ENCODE peak calls at places on chromosomes 2 and 18, in five cellular contexts. D is HFF-Myc, A is fibroblast of mammary gland, U is keratinocyte, E is foreskin fibroblast. C is an unnamed sample.

GRCh38 chr2:152942940-152943440 is 224.6 kb downstream of the ARL6IP6 start:
- DNase-seq in E (no peak), D (no peak), A (no peak), U (no peak), C (no peak)

GRCh38 chr2:73939419-73939818 is 12.7 kb downstream of the DGUOK start:
- DNase-seq in U (peak), D (no peak), A (peak), E (peak), C (peak)

GRCh38 chr2:241559489-241560180 is 1.1 kb downstream of the BOK start:
- DNase-seq in E (peak), A (peak), U (no peak), D (no peak), C (peak)

GRCh38 chr2:59025157-59025757 is 784.1 kb upstream of the FANCL start:
- DNase-seq in E (no peak), U (no peak), A (peak), D (peak), C (peak)

GRCh38 chr2:12048551-12048950 is 302.1 kb downstream of the LPIN1 start:
- DNase-seq in U (no peak), D (no peak), A (no peak), E (no peak), C (no peak)

GRCh38 chr2:46470114-46470628 is 9.2 kb upstream of the TMEM247 start:
- DNase-seq in U (no peak), A (no peak), E (no peak), D (no peak), C (no peak)

GRCh38 chr2:70596739-70597138 is 43.1 kb upstream of the TGFA start:
- DNase-seq in E (peak), D (peak), A (no peak), U (no peak), C (peak)

GRCh38 chr2:202238234-202239197 is at the start of gene SUMO1:
- DNase-seq in A (peak), D (peak), U (peak), E (peak), C (peak)

GRCh38 chr2:10668402-10669012 is 21.3 kb downstream of the NOL10 start:
- DNase-seq in A (peak), E (peak), D (peak), U (peak), C (peak)

GRCh38 chr2:205898744-205899143 is 187.2 kb downstream of the INO80D start:
- DNase-seq in D (no peak), E (no peak), U (no peak), A (no peak), C (no peak)

GRCh38 chr2:234732404-234733092 is 219.3 kb upstream of the SH3BP4 start:
- DNase-seq in U (no peak), A (no peak), E (no peak), D (no peak), C (no peak)

GRCh38 chr2:107430596-107431266 is 396.0 kb upstream of the RGPD4 start:
- DNase-seq in E (no peak), D (no peak), U (no peak), A (no peak), C (peak)

DNA sequence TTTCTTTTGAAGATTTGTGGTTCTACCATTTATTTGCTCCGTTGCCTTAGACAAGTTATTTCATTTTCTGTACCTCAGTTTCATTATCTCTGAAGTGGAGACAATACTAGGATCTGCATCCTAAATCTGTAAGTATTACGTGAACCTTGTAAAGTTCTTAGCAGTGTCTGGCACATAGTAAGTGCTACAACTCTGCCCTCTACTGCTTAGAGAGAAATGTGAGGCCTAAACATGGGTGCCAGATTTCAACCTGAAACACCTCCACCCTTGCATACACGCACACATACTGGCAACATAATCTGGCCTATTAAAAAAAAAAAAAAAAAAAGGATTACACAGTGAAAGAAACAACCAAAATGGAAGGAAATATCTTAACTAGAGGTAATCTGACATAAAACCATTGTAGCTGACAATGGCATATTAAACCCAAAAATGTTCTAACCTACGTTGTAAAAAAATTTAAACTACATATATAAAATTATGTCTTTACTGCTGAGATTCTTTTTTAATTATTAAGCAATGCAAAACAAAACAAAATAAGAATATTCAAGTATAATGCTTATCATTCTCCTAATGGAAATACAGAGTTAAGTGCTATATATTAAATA is 132.6 kb downstream of the MAP2 start:
- DNase-seq in A (peak), D (peak), U (no peak), E (peak), C (peak)
- TF ChIP-seq CTCF in A (peak), D (peak), U (peak), E (peak), C (peak)

DNA sequence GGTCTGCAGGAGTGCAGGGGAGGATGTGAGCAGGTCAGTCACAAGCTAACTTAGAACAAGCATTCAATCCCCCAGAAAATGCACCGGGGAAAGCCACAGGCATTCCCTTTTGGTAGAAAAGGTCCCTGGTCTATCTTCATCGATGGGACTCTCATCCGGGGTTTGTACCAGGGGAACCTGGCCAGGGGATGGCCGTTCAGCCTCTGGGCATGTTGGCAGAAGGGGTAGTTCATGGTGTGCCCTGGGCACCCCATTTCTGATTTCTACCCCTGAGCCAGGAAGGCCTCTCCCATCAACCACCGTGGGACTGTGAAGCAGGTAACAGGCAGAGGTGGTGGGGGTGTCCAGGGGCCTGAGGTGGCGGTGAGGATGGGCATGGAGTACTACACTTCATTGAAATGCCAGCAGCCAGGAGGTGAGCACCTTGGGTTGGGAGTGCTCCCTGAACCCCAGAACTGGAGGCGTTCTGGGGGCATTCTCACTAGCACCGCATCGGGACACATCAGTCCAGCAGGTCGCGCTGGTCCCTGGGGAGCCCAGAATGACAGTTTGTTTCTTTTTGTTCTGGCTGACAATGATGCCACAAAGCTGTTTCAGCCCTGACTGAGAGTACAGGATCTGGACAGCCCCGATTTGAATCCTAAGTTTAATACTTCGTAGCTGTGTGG is 172.3 kb downstream of the SMAD7 start:
- DNase-seq in U (no peak), D (no peak), E (no peak), A (no peak), C (no peak)
- H3K4me3 ChIP-seq in U (no peak), D (no peak), E (no peak), A (no peak), C (no peak)

DNA sequence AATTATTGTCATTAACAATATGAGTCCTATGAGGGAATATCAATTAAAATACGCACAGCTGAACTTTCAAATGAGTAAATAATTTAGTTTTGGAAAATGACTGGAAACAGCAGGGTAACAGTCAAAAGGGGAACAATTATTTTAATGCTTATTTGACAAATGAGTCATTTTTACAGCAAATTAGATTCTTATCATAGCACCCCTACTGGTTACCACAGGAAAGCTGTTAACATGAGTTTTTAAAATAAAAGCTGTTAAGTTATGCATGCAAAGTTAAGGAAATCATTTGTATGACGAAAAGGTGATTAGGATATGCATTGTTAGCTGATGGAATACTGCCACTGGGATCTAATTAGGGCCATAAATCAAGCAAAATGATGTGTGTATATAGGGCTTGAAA is 435.1 kb upstream of the MEIS1 start:
- DNase-seq in U (no peak), E (no peak), D (no peak), A (no peak), C (no peak)
- TF ChIP-seq CTCF in U (peak), E (no peak), D (no peak), A (peak), C (no peak)

GRCh38 chr2:151781642-151782041 is 46.6 kb downstream of the ARL5A start:
- DNase-seq in E (no peak), D (no peak), U (no peak), A (no peak), C (no peak)

GRCh38 chr2:151780938-151781337 is 46.7 kb upstream of the NEB start:
- DNase-seq in E (no peak), U (no peak), A (no peak), D (no peak), C (no peak)

GRCh38 chr2:151782378-151783132 is 45.7 kb downstream of the ARL5A start:
- DNase-seq in D (no peak), A (no peak), E (no peak), U (no peak), C (no peak)

GRCh38 chr2:151786077-151786476 is 42.1 kb downstream of the ARL5A start:
- DNase-seq in E (no peak), A (no peak), D (no peak), U (no peak), C (no peak)

DNA sequence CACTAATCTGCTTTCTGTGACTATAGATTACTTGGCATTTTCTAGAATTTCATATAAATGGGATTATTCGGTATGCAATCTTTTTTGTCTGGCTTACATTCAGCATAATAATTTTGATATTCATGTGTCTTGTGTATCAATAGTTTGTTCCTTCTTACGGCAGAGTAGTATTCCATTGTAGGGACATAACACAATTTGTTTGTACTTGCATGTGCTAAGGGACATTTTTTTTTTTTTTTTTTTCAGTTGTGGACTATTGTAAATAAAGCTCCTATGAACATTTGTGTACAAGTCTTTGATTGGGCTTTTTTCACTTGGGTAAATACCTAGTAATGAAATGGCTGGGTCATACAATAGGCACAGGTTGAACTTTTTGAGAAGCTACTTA is 45.1 kb downstream of the ARL5A start:
- DNase-seq in U (no peak), D (no peak), E (no peak), A (no peak), C (no peak)
- H3K4me3 ChIP-seq in U (no peak), D (no peak), E (no peak), A (no peak), C (no peak)

DNA sequence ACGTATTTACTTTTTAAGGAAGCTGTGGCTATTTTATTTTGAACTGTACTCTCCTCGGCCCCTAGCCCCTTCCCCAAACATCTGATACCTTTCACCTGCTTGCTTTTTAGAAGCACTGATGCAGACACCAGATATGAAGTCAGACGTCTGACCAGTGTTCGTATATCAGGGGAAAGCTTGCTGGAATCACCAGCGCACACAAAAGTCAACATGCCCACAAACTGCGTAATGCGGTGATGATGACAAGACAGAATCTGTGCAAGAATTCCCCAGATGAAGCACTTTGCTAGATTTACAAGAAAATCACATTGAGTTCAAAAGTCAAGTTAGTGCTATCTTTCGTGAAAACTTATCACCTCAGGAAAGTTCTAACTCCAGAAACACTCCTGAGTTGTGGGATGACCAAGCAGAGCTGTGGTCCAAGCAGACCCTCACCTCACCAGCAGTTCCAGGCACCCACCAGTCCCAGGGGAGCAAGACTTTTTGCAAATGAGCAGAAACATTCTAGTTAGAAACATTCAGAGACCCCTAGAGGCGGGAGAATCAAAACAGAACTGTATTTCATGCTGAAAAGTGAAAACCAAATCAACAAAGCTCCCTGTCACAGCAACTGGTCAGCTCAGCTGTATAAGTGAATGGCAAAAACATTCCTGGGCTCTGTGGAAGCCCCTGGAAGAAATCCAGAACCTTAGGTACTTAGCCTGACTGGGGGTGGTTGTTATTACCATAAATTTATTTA is 55.7 kb downstream of the INO80C start:
- DNase-seq in D (no peak), A (no peak), E (no peak), U (no peak), C (no peak)
- TF ChIP-seq CTCF in D (no peak), A (no peak), E (no peak), U (no peak), C (no peak)

GRCh38 chr2:204074434-204074833 is 137.9 kb downstream of the ICOS start:
- DNase-seq in D (no peak), E (peak), A (peak), U (no peak), C (no peak)

GRCh38 chr2:204069804-204070203 is 133.2 kb downstream of the ICOS start:
- DNase-seq in D (no peak), U (no peak), A (no peak), E (no peak), C (no peak)

GRCh38 chr2:204078003-204078698 is 141.6 kb downstream of the ICOS start:
- DNase-seq in D (no peak), E (no peak), U (no peak), A (no peak), C (no peak)

DNA sequence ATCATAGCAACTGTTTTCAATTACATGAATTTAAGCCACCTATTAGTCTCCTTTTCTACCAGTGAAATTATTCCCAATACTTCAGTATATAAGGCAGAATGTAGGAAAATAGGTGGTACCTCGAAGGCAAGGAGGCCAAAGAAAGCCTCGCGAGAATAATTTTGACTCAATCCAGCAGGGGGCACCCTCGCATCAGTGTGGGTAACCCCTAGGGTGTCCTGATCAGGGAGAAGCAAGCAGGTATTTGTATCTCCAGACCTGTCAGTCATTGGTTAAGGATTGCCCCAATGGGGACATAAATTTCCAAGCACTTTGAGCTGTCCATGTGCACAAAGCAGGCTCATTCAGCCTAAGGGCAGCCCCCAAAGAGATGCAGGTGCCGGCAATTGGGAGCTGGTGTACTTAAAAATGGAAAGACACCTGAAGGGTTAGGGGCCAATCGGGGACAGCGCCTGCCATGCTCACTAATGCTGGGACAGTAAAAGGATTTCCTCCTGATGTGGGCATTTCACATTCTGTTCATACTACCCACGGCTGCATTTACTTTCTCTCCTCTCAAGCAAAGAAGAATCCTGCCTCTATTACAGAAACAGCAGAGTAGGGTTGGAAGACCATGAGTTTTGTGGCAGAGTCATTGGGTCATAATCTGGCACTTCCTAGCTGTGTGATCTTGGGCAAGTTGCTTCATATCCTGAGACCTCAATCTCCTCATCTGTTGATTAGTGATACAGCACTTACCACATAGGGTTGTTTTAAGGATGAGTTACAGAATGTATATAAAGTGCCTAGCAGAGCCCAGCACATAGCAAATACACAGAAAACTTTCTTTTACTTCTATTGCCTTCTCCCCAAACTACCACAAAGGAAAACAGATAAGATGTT is 136.1 kb downstream of the ICOS start:
- DNase-seq in D (no peak), E (no peak), A (peak), U (no peak), C (peak)
- H3K4me3 ChIP-seq in D (no peak), E (no peak), A (no peak), U (no peak), C (no peak)

GRCh38 chr2:196594158-196594557 is 45.4 kb upstream of the CCDC150 start:
- DNase-seq in A (no peak), E (no peak), D (no peak), U (no peak), C (no peak)

GRCh38 chr2:196591004-196591403 is 48.5 kb upstream of the CCDC150 start:
- DNase-seq in U (no peak), A (no peak), D (no peak), E (no peak), C (no peak)

GRCh38 chr2:196591621-196592022 is 47.9 kb upstream of the CCDC150 start:
- DNase-seq in A (no peak), E (no peak), D (no peak), U (no peak), C (no peak)

GRCh38 chr2:196592912-196593881 is 46.3 kb upstream of the CCDC150 start:
- DNase-seq in U (no peak), A (peak), D (no peak), E (peak), C (peak)

DNA sequence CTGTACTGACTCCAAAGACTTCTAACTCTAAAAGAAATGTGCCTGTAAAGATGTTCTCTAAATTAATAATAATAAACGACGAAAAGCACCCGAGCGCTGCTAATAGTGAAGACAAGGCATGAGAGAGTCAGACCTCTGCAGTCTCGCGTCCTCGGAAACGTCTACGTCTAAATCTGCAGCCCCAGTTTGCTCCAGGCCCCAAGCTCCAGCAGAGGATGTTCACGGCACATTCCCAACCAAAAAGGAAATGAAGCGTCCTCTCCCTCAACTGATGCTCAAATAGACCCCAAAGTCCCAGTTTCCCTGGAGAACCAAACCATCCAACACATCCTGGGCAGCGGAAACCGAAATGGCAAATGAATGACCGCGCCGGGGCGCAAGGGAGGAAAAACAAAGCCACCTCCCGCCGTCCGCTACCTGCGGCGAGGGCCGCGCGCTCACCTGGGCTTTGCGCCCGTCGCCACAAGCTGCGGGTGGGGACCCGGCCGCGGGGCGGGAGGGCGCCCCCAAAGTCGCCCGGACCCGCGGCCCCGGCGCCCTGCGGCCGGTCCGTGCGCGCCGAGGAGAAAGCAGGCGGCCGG is 47.1 kb upstream of the CCDC150 start:
- DNase-seq in E (no peak), D (no peak), U (no peak), A (peak), C (peak)
- TF ChIP-seq CTCF in E (peak), D (no peak), U (no peak), A (no peak), C (peak)

GRCh38 chr2:218009191-218010114 is 6.7 kb upstream of the TNS1 start:
- DNase-seq in A (no peak), D (no peak), E (no peak), U (no peak), C (no peak)
- H3K4me3 ChIP-seq in A (peak), D (peak), E (peak), U (peak), C (peak)

C was measured in cardiac fibroblast.